ENCODE peak calls at places on chromosomes 5 and 9, in eight cellular contexts. D is CD8-positive, alpha-beta T cell; V is cardiac muscle cell; Y is transverse colon; E is endodermal cell; B is WERI-Rb-1; A is fibroblast of lung; W is mucosa of descending colon. P is an unnamed sample. For H3K36me3, the result is how much of the 10 kb centered on the place peaks cover.

GRCh38 chr5:39167141-39167972 is 52.0 kb downstream of the FYB1 start:
- DNase-seq in V (no peak), E (no peak), D (no peak), B (no peak), W (no peak), A (peak), Y (no peak), P (no peak)

GRCh38 chr9:94806307-94806893 is 79.9 kb downstream of the AOPEP start:
- DNase-seq in V (no peak), B (no peak), Y (no peak), D (no peak), E (no peak), A (peak), W (no peak), P (no peak)

GRCh38 chr5:52725781-52726180 is 61.9 kb upstream of the ITGA1 start:
- DNase-seq in V (no peak), W (peak), Y (peak), B (no peak), E (no peak), A (peak), D (no peak), P (no peak)

GRCh38 chr5:53416144-53416730 is 64.2 kb upstream of the FST start:
- DNase-seq in E (no peak), W (no peak), V (no peak), D (no peak), B (no peak), Y (no peak), A (no peak), P (no peak)

GRCh38 chr9:133763272-133764183 is 25.4 kb upstream of the SARDH start:
- DNase-seq in W (peak), V (no peak), B (no peak), D (no peak), E (peak), Y (no peak), A (peak), P (no peak)

GRCh38 chr5:42628821-42629220 is 127.8 kb upstream of the CCDC152 start:
- DNase-seq in E (no peak), W (no peak), Y (no peak), B (no peak), V (no peak), A (no peak), D (no peak), P (no peak)

GRCh38 chr9:17349816-17350215 is 215.0 kb downstream of the CNTLN start:
- DNase-seq in V (no peak), D (no peak), B (no peak), Y (no peak), A (peak), W (no peak), E (no peak), P (no peak)

GRCh38 chr9:105046907-105047651 is 119.1 kb upstream of the ABCA1 start:
- DNase-seq in Y (no peak), E (no peak), B (no peak), D (no peak), V (no peak), W (no peak), A (peak), P (no peak)

GRCh38 chr5:38400365-38400764 is 142.0 kb downstream of the EGFLAM start:
- DNase-seq in E (no peak), D (no peak), Y (no peak), B (no peak), V (no peak), W (no peak), A (no peak), P (no peak)

GRCh38 chr5:51495672-51496071 is 112.4 kb downstream of the ISL1 start:
- DNase-seq in D (no peak), A (peak), E (no peak), W (no peak), B (no peak), Y (no peak), V (no peak), P (no peak)

GRCh38 chr5:169416583-169417196 is 115.8 kb upstream of the SLIT3 start:
- DNase-seq in A (peak), E (peak), B (peak), W (peak), V (no peak), D (no peak), Y (peak), P (peak)

GRCh38 chr5:113478691-113479090 is 9.6 kb downstream of the MCC start:
- DNase-seq in Y (no peak), D (no peak), V (no peak), A (no peak), W (no peak), E (no peak), B (no peak), P (no peak)

GRCh38 chr9:29647451-29647850 is 2074.2 kb upstream of the C9orf72 start:
- DNase-seq in D (no peak), A (no peak), E (no peak), B (no peak), W (no peak), Y (no peak), V (no peak), P (no peak)

GRCh38 chr9:131776473-131776872 is 36.6 kb upstream of the RAPGEF1 start:
- DNase-seq in V (peak), W (no peak), Y (no peak), B (no peak), D (no peak), E (peak), A (peak), P (no peak)

GRCh38 chr5:138664276-138664943 is 88.8 kb upstream of the CTNNA1 start:
- DNase-seq in A (peak), V (no peak), W (no peak), D (no peak), Y (no peak), E (no peak), B (peak), P (no peak)

GRCh38 chr5:68428232-68428811 is 212.8 kb downstream of the PIK3R1 start:
- DNase-seq in E (no peak), A (peak), W (no peak), V (no peak), Y (no peak), D (no peak), B (no peak), P (no peak)

GRCh38 chr5:108642170-108642906 is 105.4 kb upstream of the FER start:
- DNase-seq in V (peak), A (peak), W (no peak), D (peak), B (peak), E (peak), Y (peak), P (peak)

GRCh38 chr5:78449103-78449502 is 88.7 kb downstream of the SCAMP1 start:
- DNase-seq in B (no peak), D (no peak), Y (no peak), A (no peak), V (no peak), W (no peak), E (no peak), P (no peak)

GRCh38 chr9:38125889-38126288 is 56.9 kb upstream of the SHB start:
- DNase-seq in W (no peak), Y (no peak), D (no peak), E (no peak), A (no peak), B (no peak), V (no peak), P (no peak)

GRCh38 chr5:61048534-61048933 is 103.5 kb downstream of the NDUFAF2 start:
- DNase-seq in B (no peak), D (no peak), V (no peak), W (no peak), Y (no peak), A (peak), E (no peak), P (no peak)

GRCh38 chr5:172496671-172497371 is 42.5 kb upstream of the SH3PXD2B start:
- DNase-seq in Y (no peak), E (peak), W (no peak), D (no peak), B (no peak), V (no peak), A (peak), P (peak)

GRCh38 chr9:120454427-120454826 is 125.5 kb downstream of the CDK5RAP2 start:
- DNase-seq in V (no peak), D (no peak), W (no peak), B (no peak), A (no peak), E (no peak), Y (no peak), P (no peak)

GRCh38 chr5:14669975-14670374 is 5.5 kb downstream of the OTULIN start:
- DNase-seq in D (no peak), E (no peak), V (no peak), W (no peak), A (peak), Y (no peak), B (no peak), P (no peak)

GRCh38 chr5:95839658-95840057 is 17.1 kb upstream of the GLRX start:
- DNase-seq in A (no peak), E (no peak), D (no peak), W (no peak), B (no peak), V (no peak), Y (no peak), P (no peak)

GRCh38 chr9:121538221-121538620 is 38.6 kb upstream of the GGTA1 start:
- DNase-seq in Y (no peak), D (no peak), E (peak), B (peak), A (no peak), V (no peak), W (no peak), P (no peak)

GRCh38 chr5:173611706-173612105 is 4.7 kb downstream of the BOD1 start:
- DNase-seq in E (no peak), B (no peak), V (no peak), Y (no peak), A (no peak), W (no peak), D (no peak), P (no peak)

GRCh38 chr5:141641634-141642278 is 5.0 kb downstream of the RELL2 start:
- DNase-seq in E (no peak), D (no peak), W (no peak), B (no peak), Y (no peak), V (no peak), A (peak), P (no peak)

GRCh38 chr5:33969572-33970452 is 14.7 kb downstream of the SLC45A2 start:
- DNase-seq in D (no peak), W (no peak), B (peak), E (peak), Y (no peak), V (peak), A (peak), P (no peak)

GRCh38 chr5:74054139-74054538 is 428.1 kb downstream of the ARHGEF28 start:
- DNase-seq in B (peak), A (no peak), D (no peak), W (no peak), E (no peak), Y (no peak), V (no peak), P (no peak)

GRCh38 chr5:66891184-66891925 is 295.2 kb downstream of the MAST4 start:
- DNase-seq in D (no peak), W (no peak), B (no peak), Y (peak), E (no peak), V (peak), A (peak), P (no peak)

GRCh38 chr9:78127271-78128225 is 95.9 kb upstream of the GNAQ start:
- DNase-seq in D (no peak), W (no peak), Y (no peak), V (no peak), B (no peak), E (no peak), A (no peak), P (no peak)

GRCh38 chr9:89608646-89609335 is 4.0 kb downstream of the GADD45G start:
- DNase-seq in A (no peak), Y (no peak), B (no peak), E (no peak), W (no peak), D (no peak), V (no peak), P (no peak)

GRCh38 chr5:43635374-43635773 is 32.4 kb downstream of the NNT start:
- DNase-seq in V (no peak), A (peak), B (no peak), E (no peak), D (no peak), W (no peak), Y (no peak), P (no peak)
- H3K36me3 ChIP-seq in V (under half), A (under half), B (under half), E (under half), D (under half), W (under half), Y (under half), P (under half)

GRCh38 chr5:168073311-168073710 is 218.1 kb upstream of the WWC1 start:
- DNase-seq in E (no peak), V (no peak), W (no peak), D (no peak), Y (no peak), B (no peak), A (no peak), P (no peak)

GRCh38 chr5:168072665-168073064 is 218.8 kb upstream of the WWC1 start:
- DNase-seq in B (no peak), Y (no peak), A (no peak), D (no peak), E (no peak), V (no peak), W (no peak), P (no peak)

GRCh38 chr5:168075387-168075786 is 216.1 kb upstream of the WWC1 start:
- DNase-seq in D (no peak), A (no peak), B (no peak), W (no peak), Y (no peak), V (no peak), E (no peak), P (no peak)

GRCh38 chr5:168073991-168074800 is 217.2 kb upstream of the WWC1 start:
- DNase-seq in E (no peak), W (no peak), Y (no peak), B (no peak), A (peak), V (no peak), D (no peak), P (no peak)

DNA sequence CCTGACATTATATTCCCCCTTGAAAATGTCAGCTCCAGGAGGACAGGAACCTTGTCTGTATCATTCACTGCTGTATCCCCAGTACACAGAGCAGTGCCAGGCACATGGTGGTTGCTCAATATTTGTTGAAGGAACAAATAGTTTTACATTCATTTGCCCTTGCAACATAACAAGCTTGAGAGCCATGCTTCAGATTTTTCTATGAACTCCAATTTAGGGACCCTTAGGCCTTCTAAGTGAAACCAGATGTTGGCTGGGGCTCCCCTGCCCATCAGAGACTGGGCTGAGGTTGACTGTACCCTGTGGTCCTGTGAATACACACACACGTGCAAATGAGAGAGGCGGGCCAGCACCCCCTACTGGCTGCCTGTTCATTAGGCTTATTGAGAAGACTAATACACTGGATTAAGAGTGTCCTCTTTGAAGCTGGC is 214.9 kb upstream of the WWC1 start:
- DNase-seq in D (no peak), Y (no peak), E (peak), V (peak), W (no peak), A (no peak), B (peak), P (peak)
- TF ChIP-seq CTCF in D (no peak), Y (peak), E (peak), V (peak), W (no peak), A (peak), B (peak), P (peak)

DNA sequence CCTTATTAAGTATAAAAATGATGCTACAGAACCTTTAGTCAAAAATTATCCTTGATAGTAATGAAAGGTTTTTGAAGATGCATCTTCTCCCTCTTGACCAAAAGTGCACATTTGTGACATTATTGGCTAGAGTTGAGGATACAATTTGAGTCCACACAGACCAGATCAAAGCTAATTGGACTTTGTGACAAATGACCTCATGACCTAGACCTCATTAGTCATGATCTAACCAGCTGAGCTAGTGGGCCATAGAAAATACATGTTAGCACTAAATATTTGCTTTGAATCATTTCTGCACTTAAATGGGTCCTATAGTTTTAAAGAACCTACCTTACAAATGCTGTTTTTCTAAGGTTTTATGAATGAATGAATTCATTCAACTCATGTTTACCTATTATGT is 182.1 kb downstream of the RFX3 start:
- DNase-seq in W (no peak), B (no peak), A (peak), E (no peak), V (no peak), Y (no peak), D (no peak), P (no peak)
- H3K36me3 ChIP-seq in W (under half), B (under half), A (under half), E (under half), V (under half), Y (under half), D (under half), P (under half)

GRCh38 chr5:135571210-135571609 is 7.6 kb downstream of the CXCL14 start:
- DNase-seq in B (peak), E (no peak), Y (no peak), W (no peak), V (no peak), A (no peak), D (no peak), P (no peak)

GRCh38 chr5:135569755-135570452 is 8.9 kb downstream of the CXCL14 start:
- DNase-seq in W (no peak), A (peak), B (peak), E (peak), D (no peak), V (peak), Y (peak), P (no peak)

GRCh38 chr5:135571902-135572301 is 6.9 kb downstream of the CXCL14 start:
- DNase-seq in E (no peak), A (no peak), V (no peak), D (no peak), Y (no peak), W (no peak), B (no peak), P (no peak)

GRCh38 chr5:135568923-135569360 is 9.8 kb downstream of the CXCL14 start:
- DNase-seq in D (no peak), A (no peak), V (no peak), Y (no peak), B (no peak), W (no peak), E (no peak), P (no peak)

DNA sequence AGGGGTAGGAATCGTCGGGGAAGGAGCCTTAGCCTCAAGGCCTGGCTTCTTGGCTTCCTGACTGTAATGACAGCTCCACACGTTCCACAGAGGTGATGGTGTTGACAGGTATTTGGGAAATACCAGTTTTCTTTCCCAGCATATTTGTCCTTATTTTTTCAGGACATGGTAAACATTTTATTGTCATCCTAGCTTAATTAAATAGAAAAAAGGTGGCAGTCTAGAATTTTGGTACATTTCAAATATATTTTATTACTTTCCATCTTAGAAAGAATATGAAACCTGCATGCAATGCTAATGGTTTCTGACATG is 8.4 kb downstream of the CXCL14 start:
- DNase-seq in E (no peak), V (no peak), Y (no peak), A (no peak), W (no peak), B (no peak), D (no peak), P (no peak)
- TF ChIP-seq CTCF in E (no peak), V (no peak), Y (no peak), A (no peak), W (no peak), B (no peak), D (no peak), P (no peak)

GRCh38 chr5:134659922-134660321 is 11.3 kb downstream of the SEC24A start:
- DNase-seq in B (no peak), A (no peak), V (no peak), D (no peak), E (peak), Y (no peak), W (no peak), P (no peak)
- H3K36me3 ChIP-seq in B (under half), A (under half), V (under half), D (under half), E (under half), Y (under half), W (under half), P (under half)

GRCh38 chr5:126777974-126778674 is 1.2 kb downstream of the LMNB1 start:
- DNase-seq in E (peak), B (peak), V (peak), A (peak), Y (peak), W (peak), D (peak), P (peak)

GRCh38 chr5:126780165-126780827 is 3.4 kb downstream of the LMNB1 start:
- DNase-seq in D (peak), Y (peak), W (no peak), A (peak), B (peak), V (peak), E (peak), P (no peak)

GRCh38 chr5:126777257-126777973 is 479 bp downstream of the LMNB1 start:
- DNase-seq in V (peak), W (peak), A (peak), E (peak), B (peak), D (peak), Y (peak), P (no peak)

GRCh38 chr5:126778675-126779403 is 1.9 kb downstream of the LMNB1 start:
- DNase-seq in D (no peak), Y (no peak), V (no peak), E (no peak), B (no peak), A (peak), W (no peak), P (no peak)

GRCh38 chr5:126776499-126777256 is at the start of gene LMNB1:
- DNase-seq in B (peak), A (peak), V (peak), Y (peak), W (peak), E (peak), D (peak), P (peak)
- TF ChIP-seq CTCF in B (peak), A (no peak), V (no peak), Y (no peak), W (no peak), E (no peak), D (no peak), P (peak)

DNA sequence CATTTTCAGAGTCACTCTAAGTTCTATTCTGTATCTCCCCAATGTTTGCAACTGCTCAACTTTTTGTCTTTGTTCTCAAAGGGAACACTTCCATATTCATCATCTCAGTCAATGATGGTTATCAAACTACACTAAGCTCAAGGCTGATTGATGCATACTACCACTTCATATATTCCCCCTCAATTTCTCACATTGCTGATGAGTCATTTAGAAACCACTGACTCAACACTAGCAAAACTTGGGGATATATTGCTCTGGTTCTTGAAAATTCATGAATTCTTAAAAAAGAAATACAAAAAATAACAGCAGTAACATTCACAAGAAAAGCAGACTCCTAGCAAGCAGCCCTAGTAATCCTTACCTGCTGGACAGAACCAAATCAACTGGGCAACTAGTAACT is 52.2 kb downstream of the ABHD17B start:
- DNase-seq in Y (no peak), D (no peak), V (no peak), B (no peak), E (no peak), A (peak), W (no peak), P (no peak)
- H3K36me3 ChIP-seq in Y (under half), D (under half), V (under half), B (under half), E (under half), A (under half), W (under half), P (under half)

DNA sequence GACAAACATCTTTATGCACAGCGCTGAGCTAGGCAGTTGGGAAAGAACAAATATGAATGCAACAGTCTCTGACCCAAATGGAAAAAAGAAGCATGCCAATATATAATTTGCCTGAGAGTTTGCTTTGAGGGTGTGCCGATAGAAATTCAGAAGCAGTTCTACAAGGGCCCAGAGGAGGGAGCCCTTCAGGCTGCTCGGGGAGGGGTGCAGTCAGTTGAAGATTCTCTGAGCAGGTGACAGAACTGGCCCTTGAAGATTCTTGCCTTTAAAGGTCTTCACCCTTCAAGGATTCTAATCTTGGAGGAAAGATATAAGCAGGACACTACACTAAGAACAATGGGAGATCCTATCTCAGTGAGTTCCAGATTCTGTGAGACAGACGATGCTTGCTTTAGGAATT is 3.7 kb upstream of the PAPPA start:
- DNase-seq in V (peak), W (no peak), Y (peak), B (peak), D (no peak), A (no peak), E (peak), P (no peak)
- TF ChIP-seq CTCF in V (peak), W (peak), Y (peak), B (peak), D (no peak), A (peak), E (peak), P (peak)